ENCODE peak calls at places on chromosomes 5 and 9, in seven cellular contexts. X is CD8-positive, alpha-beta T cell; B is sigmoid colon; S is Calu3; F is neural crest cell; Z is uterus; V is keratinocyte. K is an unnamed sample.

GRCh38 chr9:89786650-89787049 is 181.8 kb downstream of the GADD45G start:
- DNase-seq in V (no peak), F (no peak), X (no peak), Z (no peak), B (no peak), S (no peak), K (no peak)

GRCh38 chr9:134678206-134678605 is 36.6 kb downstream of the COL5A1 start:
- DNase-seq in B (peak; percentile 60), X (no peak), V (no peak), S (no peak), Z (no peak), F (no peak), K (peak; percentile 91)

GRCh38 chr9:83430681-83431080 is 107.5 kb downstream of the FRMD3 start:
- DNase-seq in V (no peak), Z (no peak), S (no peak), X (no peak), F (no peak), B (no peak), K (no peak)

GRCh38 chr5:80239680-80240367 is 16.0 kb downstream of the SERINC5 start:
- DNase-seq in V (no peak), X (no peak), F (no peak), Z (no peak), B (no peak), S (no peak), K (no peak)

GRCh38 chr9:71514344-71514975 is 253.9 kb downstream of the CEMIP2 start:
- DNase-seq in X (no peak), F (no peak), S (no peak), Z (no peak), V (peak; percentile 45), B (no peak), K (no peak)

GRCh38 chr9:68505681-68506409 is 34.8 kb downstream of the TMEM252 start:
- DNase-seq in X (no peak), V (no peak), Z (no peak), B (no peak), S (no peak), F (no peak), K (no peak)

GRCh38 chr5:103571730-103572129 is 9.1 kb upstream of the NUDT12 start:
- DNase-seq in F (no peak), X (no peak), V (no peak), S (no peak), B (no peak), Z (no peak), K (no peak)

GRCh38 chr5:86623785-86624483 is 6.2 kb downstream of the COX7C start:
- DNase-seq in V (no peak), B (no peak), Z (no peak), S (no peak), F (no peak), X (no peak), K (no peak)

GRCh38 chr5:10591946-10592345 is 28.1 kb downstream of the ANKRD33B start:
- DNase-seq in V (no peak), F (no peak), X (no peak), Z (no peak), S (no peak), B (no peak), K (no peak)

GRCh38 chr5:10545084-10545483 is 18.8 kb upstream of the ANKRD33B start:
- DNase-seq in V (no peak), B (no peak), F (no peak), S (no peak), X (no peak), Z (no peak), K (peak; percentile 18)

GRCh38 chr5:154844800-154845199 is 5.6 kb downstream of the FAXDC2 start:
- DNase-seq in Z (no peak), X (no peak), F (no peak), V (no peak), B (no peak), S (no peak), K (no peak)

GRCh38 chr5:126389179-126389578 is 34.0 kb upstream of the GRAMD2B start:
- DNase-seq in V (no peak), B (no peak), X (no peak), F (no peak), S (no peak), Z (no peak), K (no peak)

GRCh38 chr5:1641041-1641440 is 117.3 kb upstream of the LPCAT1 start:
- DNase-seq in Z (peak; percentile 5), V (no peak), S (no peak), F (no peak), B (peak; percentile 55), X (no peak), K (no peak)

GRCh38 chr5:147935032-147935431 is 28.7 kb upstream of the C5orf46 start:
- DNase-seq in S (peak; percentile 58), Z (no peak), X (no peak), B (no peak), F (no peak), V (no peak), K (no peak)

GRCh38 chr9:129640871-129641750 is 840 bp downstream of the ASB6 start:
- DNase-seq in F (no peak), X (no peak), S (peak; percentile 3), B (no peak), V (no peak), Z (no peak), K (no peak)

GRCh38 chr5:54868511-54869483 is 116.6 kb downstream of the ESM1 start:
- DNase-seq in S (no peak), V (no peak), X (no peak), F (no peak), B (no peak), Z (no peak), K (no peak)

GRCh38 chr5:54900906-54901725 is 84.3 kb downstream of the ESM1 start:
- DNase-seq in F (no peak), B (peak; percentile 89), Z (peak; percentile 81), S (no peak), X (no peak), V (no peak), K (no peak)

GRCh38 chr5:34751807-34752736 is 86.9 kb upstream of the TTC23L start:
- DNase-seq in S (no peak), B (no peak), V (no peak), X (no peak), Z (no peak), F (no peak), K (no peak)

GRCh38 chr5:6773342-6774035 is 60.3 kb downstream of the TENT4A start:
- DNase-seq in X (no peak), S (no peak), Z (no peak), F (no peak), V (no peak), B (no peak), K (no peak)

GRCh38 chr9:20980713-20981481 is 50.5 kb downstream of the HACD4 start:
- DNase-seq in V (no peak), F (no peak), B (no peak), Z (no peak), X (no peak), S (no peak), K (no peak)

GRCh38 chr5:50958852-50959457 is 292.5 kb downstream of the PARP8 start:
- DNase-seq in Z (no peak), B (no peak), X (no peak), V (no peak), F (peak; percentile 37), S (peak; percentile 48), K (no peak)

GRCh38 chr9:84702469-84702868 is 32.9 kb downstream of the NTRK2 start:
- DNase-seq in Z (no peak), X (no peak), S (no peak), F (no peak), V (no peak), B (no peak), K (no peak)

GRCh38 chr9:121690316-121690715 is 38.9 kb downstream of the DAB2IP start:
- DNase-seq in B (no peak), S (no peak), V (no peak), Z (no peak), F (no peak), X (no peak), K (no peak)

GRCh38 chr9:109716631-109717030 is 63.4 kb upstream of the PALM2AKAP2 start:
- DNase-seq in F (no peak), V (no peak), X (no peak), Z (no peak), S (no peak), B (no peak), K (no peak)

GRCh38 chr5:43191740-43192557 is at the start of gene NIM1K:
- DNase-seq in F (peak; percentile 71), B (peak; percentile 87), Z (peak; percentile 51), V (no peak), X (no peak), S (peak; percentile 60), K (no peak)

DNA sequence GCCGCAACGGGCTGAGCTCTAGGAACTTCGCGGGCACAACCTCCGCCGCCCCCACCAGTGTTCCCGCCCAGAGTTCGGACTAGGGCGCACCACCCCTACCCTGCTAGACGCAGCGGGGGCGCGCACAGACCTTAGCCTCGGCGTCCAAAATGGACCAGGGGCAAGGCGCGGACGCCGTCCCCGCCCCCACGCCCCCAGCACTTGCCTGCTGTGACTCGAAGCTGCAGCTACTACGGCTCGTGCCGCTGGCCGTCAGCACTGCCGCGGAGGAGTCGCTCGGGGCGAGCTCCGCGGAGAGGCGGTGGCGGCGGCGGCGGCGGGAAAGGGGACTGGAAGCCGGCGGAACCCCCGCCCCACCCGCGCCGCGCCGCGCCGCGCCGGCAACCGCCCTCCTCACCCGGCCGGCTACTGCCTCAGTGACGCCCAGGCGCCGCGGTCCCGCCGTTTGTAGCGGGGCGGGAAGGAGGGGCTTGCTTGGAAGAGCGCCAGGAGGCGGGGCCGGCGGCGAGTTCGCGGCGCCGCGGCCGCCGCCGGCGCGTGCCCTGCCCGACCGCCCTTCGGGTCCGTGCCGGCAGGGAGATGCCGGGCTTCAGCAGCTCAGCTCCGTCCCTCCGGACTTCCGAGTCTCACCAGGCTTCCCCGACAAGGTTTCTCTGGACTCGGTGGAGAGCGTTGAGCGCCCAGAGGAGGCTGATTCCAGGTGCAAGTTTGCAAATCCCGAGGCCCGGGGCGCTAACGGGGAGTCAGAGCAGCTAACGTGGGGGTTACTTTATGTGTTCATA is 4.4 kb downstream of the ELAVL2 start:
- DNase-seq in Z (no peak), S (no peak), F (peak; percentile 49), V (no peak), X (no peak), B (no peak), K (peak; percentile 84)
- TF ChIP-seq CTCF in Z (no peak), S (no peak), F (peak; percentile 7), V (no peak), X (no peak), B (no peak), K (no peak)

GRCh38 chr5:139669681-139670368 is 21.7 kb downstream of the CXXC5 start:
- DNase-seq in F (no peak), X (no peak), Z (no peak), S (no peak), V (no peak), B (no peak), K (no peak)
- TF ChIP-seq CTCF in F (no peak), X (no peak), Z (no peak), S (no peak), V (no peak), B (no peak), K (no peak)

GRCh38 chr9:130896233-130897012 is at the start of gene QRFP:
- DNase-seq in F (no peak), B (no peak), X (no peak), S (peak; percentile 52), V (no peak), Z (no peak), K (no peak)
- TF ChIP-seq CTCF in F (no peak), B (no peak), X (no peak), S (peak; percentile 29), V (no peak), Z (no peak), K (no peak)

DNA sequence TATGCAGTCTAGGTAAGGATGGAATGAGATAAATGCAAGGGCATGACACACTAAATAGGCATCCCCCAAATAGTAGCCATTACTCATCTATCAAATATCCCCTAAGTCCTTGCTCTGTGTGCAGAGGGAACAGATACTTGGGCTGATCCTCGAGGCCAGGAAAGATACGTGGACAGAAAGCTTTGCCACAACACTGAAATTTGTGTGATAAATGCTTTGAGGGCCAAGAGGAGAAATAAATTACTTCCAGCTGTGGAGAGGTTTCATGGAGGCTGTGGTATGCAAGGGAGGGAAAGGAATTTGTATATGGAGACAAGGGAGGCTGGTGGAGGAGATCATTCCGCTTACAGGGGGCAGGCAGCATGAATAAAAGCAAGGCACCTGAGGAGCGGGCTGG is 18.5 kb downstream of the ATOX1 start:
- DNase-seq in Z (no peak), S (no peak), B (no peak), F (no peak), X (no peak), V (no peak), K (no peak)
- TF ChIP-seq CTCF in Z (no peak), S (no peak), B (no peak), F (no peak), X (no peak), V (no peak), K (no peak)